ENCODE peak calls at places on chromosome 17, in ten cellular contexts. J is A549; Q is activated CD8-positive, alpha-beta memory T cell treated with anti-CD3 and anti-CD28 coated beads for 4 hours; O is GOT3; V is K562; S is ACHN; C is astrocyte of the cerebellum; X is NCI-H2081; Z is H7; N is CD8-positive, alpha-beta memory T cell. M is an unnamed sample.
A peak's percentile ranks its signal among the peaks of the same experiment; 100 is the strongest.

GRCh38 chr17:57121308-57122042 is 36.4 kb downstream of the AKAP1 start:
- DNase-seq in C (peak; percentile 27), O (no peak), Q (no peak), X (peak; percentile 47), S (peak; percentile 60), J (peak; percentile 56), Z (peak; percentile 82), N (no peak), V (peak; percentile 64), M (peak; percentile 85)

GRCh38 chr17:1315409-1315808 is 35.9 kb downstream of the TRARG1 start:
- DNase-seq in S (no peak), J (no peak), O (no peak), C (no peak), Z (no peak), V (no peak), N (no peak), X (no peak), Q (no peak), M (no peak)

GRCh38 chr17:17088511-17089205 is 46.4 kb downstream of the MPRIP start:
- DNase-seq in V (no peak), J (no peak), Z (no peak), C (no peak), S (no peak), O (no peak), N (no peak), X (no peak), Q (no peak), M (peak; percentile 45)

GRCh38 chr17:71035226-71035625 is 865.9 kb downstream of the KCNJ2 start:
- DNase-seq in Q (no peak), C (no peak), O (no peak), N (no peak), J (no peak), X (no peak), Z (no peak), V (no peak), S (no peak), M (peak; percentile 72)

GRCh38 chr17:49986396-49987289 is 8.4 kb downstream of the DLX3 start:
- DNase-seq in J (no peak), V (no peak), S (no peak), N (no peak), X (no peak), Z (peak; percentile 18), C (no peak), O (no peak), Q (no peak), M (peak; percentile 56)

GRCh38 chr17:33261911-33262665 is 31.0 kb downstream of the ASIC2 start:
- DNase-seq in S (no peak), J (no peak), Q (no peak), N (no peak), C (no peak), X (no peak), O (no peak), V (no peak), Z (no peak), M (no peak)

GRCh38 chr17:965311-965989 is 14.1 kb downstream of the NXN start:
- DNase-seq in Z (no peak), N (no peak), S (no peak), V (no peak), X (no peak), Q (no peak), O (no peak), C (no peak), J (no peak), M (peak; percentile 79)

GRCh38 chr17:64091116-64091515 is 38.8 kb downstream of the ERN1 start:
- DNase-seq in O (no peak), Z (no peak), X (no peak), S (no peak), C (no peak), V (no peak), Q (no peak), J (no peak), N (no peak), M (no peak)

GRCh38 chr17:73697872-73698271 is 53.6 kb upstream of the SDK2 start:
- DNase-seq in Z (peak; percentile 69), N (no peak), C (no peak), V (no peak), Q (no peak), X (peak; percentile 63), J (no peak), O (no peak), S (no peak), M (peak; percentile 69)

GRCh38 chr17:49191917-49192741 is 18.2 kb downstream of the GNGT2 start:
- DNase-seq in X (peak; percentile 95), Q (peak; percentile 77), J (peak; percentile 98), O (peak; percentile 98), V (peak; percentile 93), N (peak; percentile 95), C (peak; percentile 40), Z (peak; percentile 83), S (peak; percentile 89), M (peak; percentile 99)

GRCh38 chr17:57819273-57819672 is 30.6 kb downstream of the MRPS23 start:
- DNase-seq in S (peak; percentile 14), X (no peak), Z (no peak), N (no peak), C (no peak), V (no peak), O (no peak), Q (no peak), J (no peak), M (no peak)

GRCh38 chr17:75325827-75326586 is 36.8 kb upstream of the SLC25A19 start:
- DNase-seq in Q (no peak), C (no peak), X (no peak), S (no peak), N (no peak), J (no peak), O (no peak), V (peak; percentile 76), Z (peak; percentile 8), M (peak; percentile 96)

GRCh38 chr17:28901866-28902818 is 737 bp downstream of the DHRS13 start:
- DNase-seq in V (peak; percentile 76), S (peak; percentile 61), Q (no peak), O (no peak), X (no peak), Z (peak; percentile 87), J (peak; percentile 40), C (no peak), N (no peak), M (peak; percentile 52)

GRCh38 chr17:40433551-40434384 is 9.5 kb upstream of the IGFBP4 start:
- DNase-seq in Z (peak; percentile 75), X (no peak), Q (no peak), O (no peak), N (no peak), J (no peak), S (peak; percentile 38), C (no peak), V (peak; percentile 71), M (peak; percentile 84)

GRCh38 chr17:75549246-75550138 is 24.0 kb downstream of the LLGL2 start:
- DNase-seq in J (peak; percentile 70), O (no peak), C (no peak), N (no peak), Q (no peak), S (no peak), X (peak; percentile 64), Z (peak; percentile 94), V (no peak), M (peak; percentile 94)

GRCh38 chr17:6470751-6471521 is 26.7 kb downstream of the PIMREG start:
- DNase-seq in S (peak; percentile 15), Z (no peak), X (no peak), V (no peak), N (no peak), Q (no peak), J (no peak), C (no peak), O (no peak), M (no peak)

GRCh38 chr17:17305282-17305801 is 2.2 kb downstream of the NT5M start:
- DNase-seq in X (peak; percentile 22), Q (peak; percentile 27), V (peak; percentile 79), Z (peak; percentile 21), N (peak; percentile 74), C (no peak), O (no peak), J (no peak), S (no peak), M (no peak)

GRCh38 chr17:12813680-12814079 is 24.4 kb downstream of the ARHGAP44 start:
- DNase-seq in S (no peak), J (no peak), O (no peak), Z (no peak), X (no peak), Q (no peak), V (no peak), N (no peak), C (no peak), M (no peak)

GRCh38 chr17:58344791-58345157 is 7.2 kb downstream of the SUPT4H1 start:
- DNase-seq in Q (no peak), C (no peak), O (no peak), S (no peak), V (no peak), Z (no peak), N (peak; percentile 83), J (no peak), X (no peak), M (no peak)

GRCh38 chr17:8621585-8621984 is 8.9 kb downstream of the MYH10 start:
- DNase-seq in Z (no peak), J (no peak), N (no peak), S (peak; percentile 4), C (no peak), V (peak; percentile 11), O (no peak), Q (no peak), X (no peak), M (no peak)

GRCh38 chr17:12229315-12229714 is 208.6 kb downstream of the MAP2K4 start:
- DNase-seq in Q (no peak), Z (no peak), N (no peak), V (no peak), J (no peak), C (no peak), S (no peak), X (no peak), O (no peak), M (peak; percentile 45)

GRCh38 chr17:77793146-77793887 is 165.2 kb upstream of the TNRC6C start:
- DNase-seq in S (no peak), J (no peak), N (peak; percentile 35), X (no peak), C (no peak), Z (no peak), V (no peak), O (no peak), Q (no peak), M (no peak)

GRCh38 chr17:59131131-59131530 is 23.9 kb downstream of the SKA2 start:
- DNase-seq in C (no peak), O (no peak), S (no peak), Q (no peak), V (no peak), N (no peak), J (no peak), Z (no peak), X (no peak), M (no peak)

GRCh38 chr17:14268264-14268663 is 31.6 kb upstream of the CDRT15 start:
- DNase-seq in Z (no peak), O (no peak), X (no peak), V (no peak), Q (no peak), J (no peak), C (no peak), N (no peak), S (peak; percentile 22), M (no peak)

GRCh38 chr17:68428498-68429172 is 28.7 kb downstream of the WIPI1 start:
- DNase-seq in J (no peak), S (no peak), N (no peak), X (no peak), C (no peak), V (no peak), Z (no peak), O (no peak), Q (no peak), M (no peak)

GRCh38 chr17:66714046-66715023 is 120.6 kb upstream of the CACNG5 start:
- DNase-seq in O (no peak), V (no peak), C (no peak), Q (no peak), J (no peak), S (no peak), N (no peak), X (peak; percentile 33), Z (no peak), M (peak; percentile 54)

GRCh38 chr17:7128174-7128573 is 13.6 kb upstream of the ASGR2 start:
- DNase-seq in Q (no peak), N (no peak), O (no peak), C (no peak), S (no peak), Z (no peak), X (no peak), J (no peak), V (no peak), M (no peak)

GRCh38 chr17:82449136-82449882 is 1.2 kb downstream of the CYBC1 start:
- DNase-seq in Z (peak; percentile 83), C (no peak), N (peak; percentile 88), S (no peak), X (no peak), O (no peak), V (no peak), Q (peak; percentile 58), J (no peak), M (no peak)